ENCODE peak calls at places on chromosomes 12 and 14, in four cellular contexts. One of them, this sample, is unnamed.

GRCh38 chr14:54219281-54220121 is 177.3 kb upstream of the CDKN3 start:
- DNase-seq in cardiac muscle cell: no peak
- DNase-seq in IMR-90: no peak
- DNase-seq in endothelial cell of umbilical vein: no peak
- DNase-seq in this sample: no peak

GRCh38 chr14:88849717-88850116 is 25.3 kb downstream of the TTC8 start:
- DNase-seq in cardiac muscle cell: peak; percentile 43
- DNase-seq in IMR-90: no peak
- DNase-seq in endothelial cell of umbilical vein: no peak
- DNase-seq in this sample: no peak

GRCh38 chr14:89673499-89674225 is 256.6 kb upstream of the FOXN3 start:
- DNase-seq in cardiac muscle cell: peak; percentile 34
- DNase-seq in IMR-90: peak; percentile 66
- DNase-seq in endothelial cell of umbilical vein: no peak
- DNase-seq in this sample: no peak

GRCh38 chr12:66083766-66084165 is 46.8 kb downstream of the LLPH start:
- DNase-seq in cardiac muscle cell: no peak
- DNase-seq in IMR-90: no peak
- DNase-seq in endothelial cell of umbilical vein: no peak
- DNase-seq in this sample: no peak

GRCh38 chr12:42482820-42483533 is 106.6 kb downstream of the PRICKLE1 start:
- DNase-seq in cardiac muscle cell: peak; percentile 79
- DNase-seq in IMR-90: peak; percentile 65
- DNase-seq in endothelial cell of umbilical vein: peak; percentile 78
- DNase-seq in this sample: peak; percentile 72

GRCh38 chr12:12976366-12976765 is 23.7 kb downstream of the HEBP1 start:
- DNase-seq in cardiac muscle cell: peak; percentile 91
- DNase-seq in IMR-90: peak; percentile 96
- DNase-seq in endothelial cell of umbilical vein: peak; percentile 46
- DNase-seq in this sample: no peak

GRCh38 chr12:102631274-102631673 is 150.9 kb upstream of the IGF1 start:
- DNase-seq in cardiac muscle cell: peak; percentile 39
- DNase-seq in IMR-90: peak; percentile 82
- DNase-seq in endothelial cell of umbilical vein: no peak
- DNase-seq in this sample: no peak

GRCh38 chr14:67276131-67276530 is 34.9 kb downstream of the PALS1 start:
- DNase-seq in cardiac muscle cell: no peak
- DNase-seq in IMR-90: no peak
- DNase-seq in endothelial cell of umbilical vein: peak; percentile 21
- DNase-seq in this sample: no peak

GRCh38 chr14:60514378-60515243 is 5.7 kb downstream of the SIX6 start:
- DNase-seq in cardiac muscle cell: peak; percentile 6
- DNase-seq in IMR-90: no peak
- DNase-seq in endothelial cell of umbilical vein: no peak
- DNase-seq in this sample: no peak
- H3K4me3 ChIP-seq in cardiac muscle cell: peak overlapping the region; percentile 33
- H3K4me3 ChIP-seq in IMR-90: peak overlapping the region; percentile 39
- H3K4me3 ChIP-seq in endothelial cell of umbilical vein: peak overlapping the region; percentile 13
- H3K4me3 ChIP-seq in this sample: no peak overlapping the region

GRCh38 chr12:1590083-1590979 is 4.0 kb downstream of the FBXL14 start:
- DNase-seq in cardiac muscle cell: peak; percentile 85
- DNase-seq in IMR-90: peak; percentile 63
- DNase-seq in endothelial cell of umbilical vein: no peak
- DNase-seq in this sample: no peak
- H3K4me1 ChIP-seq in cardiac muscle cell: peaks cover 55% of the 10 kb centered on the region
- H3K4me1 ChIP-seq in IMR-90: peaks cover 24% of the 10 kb centered on the region
- H3K4me1 ChIP-seq in endothelial cell of umbilical vein: peaks cover 38% of the 10 kb centered on the region
- H3K4me1 ChIP-seq in this sample: peaks cover 30% of the 10 kb centered on the region

DNA sequence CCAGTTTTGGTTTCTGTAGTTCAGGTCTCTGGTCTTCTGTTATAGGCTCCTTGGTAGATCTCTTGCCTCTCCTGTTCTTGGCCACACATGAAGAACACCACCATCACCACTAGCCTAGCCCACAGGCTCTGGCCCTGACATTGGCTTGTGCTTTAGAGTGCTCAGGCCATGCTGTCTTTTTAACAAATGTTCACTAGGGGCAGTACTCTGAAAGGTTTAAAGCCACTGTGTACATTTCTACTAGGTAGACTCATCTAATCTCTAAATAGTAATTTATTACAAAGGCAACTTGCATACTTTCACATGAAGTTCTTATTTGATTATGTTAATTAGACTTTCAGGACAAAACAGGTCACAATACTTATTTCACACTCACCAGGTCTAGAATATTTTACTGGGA is 38.3 kb downstream of the PDE6H start:
- DNase-seq in cardiac muscle cell: no peak
- DNase-seq in IMR-90: no peak
- DNase-seq in endothelial cell of umbilical vein: no peak
- DNase-seq in this sample: peak; percentile 14
- TF ChIP-seq CTCF in cardiac muscle cell: no peak
- TF ChIP-seq CTCF in IMR-90: no peak
- TF ChIP-seq CTCF in endothelial cell of umbilical vein: no peak
- TF ChIP-seq CTCF in this sample: peak; percentile 56

GRCh38 chr12:90366286-90366685 is 588.7 kb downstream of the CCER1 start:
- DNase-seq in cardiac muscle cell: peak; percentile 73
- DNase-seq in IMR-90: peak; percentile 36
- DNase-seq in endothelial cell of umbilical vein: peak; percentile 63
- DNase-seq in this sample: no peak
- H3K4me3 ChIP-seq in cardiac muscle cell: no peak overlapping the region
- H3K4me3 ChIP-seq in IMR-90: no peak overlapping the region
- H3K4me3 ChIP-seq in endothelial cell of umbilical vein: no peak overlapping the region
- H3K4me3 ChIP-seq in this sample: no peak overlapping the region

DNA sequence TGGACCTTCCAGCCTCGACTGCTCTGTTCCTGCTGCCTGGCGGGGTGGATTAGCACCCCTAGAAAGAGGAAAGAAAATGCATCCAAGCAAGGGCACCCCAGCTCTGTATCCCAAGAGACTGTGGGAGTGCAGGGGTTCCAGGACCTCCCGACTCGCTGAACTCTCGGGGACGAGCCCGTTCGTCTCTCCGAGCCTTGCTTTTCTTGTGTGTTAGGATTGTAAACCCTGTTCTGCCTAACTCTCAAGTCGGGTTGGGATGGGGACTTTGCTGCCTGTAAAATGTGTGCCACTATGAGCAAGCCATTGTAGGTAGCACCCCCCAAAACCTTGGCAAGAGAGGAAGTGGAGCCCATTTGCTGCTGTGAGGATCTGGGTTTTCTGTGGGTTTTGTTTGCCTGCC is 73.2 kb upstream of the VRK1 start:
- DNase-seq in cardiac muscle cell: no peak
- DNase-seq in IMR-90: no peak
- DNase-seq in endothelial cell of umbilical vein: no peak
- DNase-seq in this sample: no peak
- H3K4me1 ChIP-seq in cardiac muscle cell: no peaks in the 10 kb centered on the region
- H3K4me1 ChIP-seq in IMR-90: no peaks in the 10 kb centered on the region
- H3K4me1 ChIP-seq in endothelial cell of umbilical vein: no peaks in the 10 kb centered on the region
- H3K4me1 ChIP-seq in this sample: no peaks in the 10 kb centered on the region

GRCh38 chr14:99441918-99442317 is 38.7 kb downstream of the SETD3 start:
- DNase-seq in cardiac muscle cell: no peak
- DNase-seq in IMR-90: no peak
- DNase-seq in endothelial cell of umbilical vein: no peak
- DNase-seq in this sample: no peak

GRCh38 chr14:99440278-99440677 is 40.4 kb downstream of the SETD3 start:
- DNase-seq in cardiac muscle cell: no peak
- DNase-seq in IMR-90: no peak
- DNase-seq in endothelial cell of umbilical vein: no peak
- DNase-seq in this sample: no peak

GRCh38 chr14:99445916-99446315 is 34.7 kb downstream of the SETD3 start:
- DNase-seq in cardiac muscle cell: no peak
- DNase-seq in IMR-90: no peak
- DNase-seq in endothelial cell of umbilical vein: no peak
- DNase-seq in this sample: no peak

GRCh38 chr14:99437706-99438105 is 43.0 kb downstream of the SETD3 start:
- DNase-seq in cardiac muscle cell: no peak
- DNase-seq in IMR-90: no peak
- DNase-seq in endothelial cell of umbilical vein: no peak
- DNase-seq in this sample: no peak

DNA sequence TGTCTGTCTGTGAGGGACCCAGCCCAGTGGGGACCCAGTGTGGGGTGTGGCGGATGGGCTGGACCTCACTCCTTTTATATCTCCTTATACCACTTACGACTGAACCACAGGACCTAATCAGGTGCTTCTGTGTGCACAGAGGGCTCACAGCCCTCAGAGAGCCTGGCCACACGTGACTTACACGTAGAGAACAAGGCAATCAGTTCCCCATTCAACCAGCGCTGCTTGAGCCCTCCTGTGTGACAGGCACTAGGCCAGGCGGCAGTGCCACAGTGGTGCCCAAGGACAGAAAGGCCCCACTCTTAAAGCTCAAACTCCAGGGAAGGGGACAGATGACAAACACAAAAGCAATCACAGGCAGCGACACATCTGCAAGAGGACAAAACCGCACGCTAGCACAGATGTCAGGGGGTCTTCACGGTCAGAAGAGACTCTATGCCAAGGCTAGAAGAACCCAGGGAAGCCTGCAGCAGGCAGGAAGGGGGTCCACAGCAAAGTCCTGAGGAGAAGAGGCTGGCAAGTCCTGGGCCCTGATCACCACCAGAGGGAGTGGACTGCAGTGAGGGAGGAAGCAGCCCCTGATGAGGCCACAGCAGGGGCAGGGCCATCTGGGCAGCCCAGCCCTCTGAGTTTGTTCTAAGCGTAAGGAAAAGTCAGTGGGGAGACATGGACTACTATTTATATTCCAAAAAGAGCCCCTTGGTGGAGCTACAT is 39.3 kb downstream of the SETD3 start:
- DNase-seq in cardiac muscle cell: peak; percentile 9
- DNase-seq in IMR-90: no peak
- DNase-seq in endothelial cell of umbilical vein: no peak
- DNase-seq in this sample: no peak
- TF ChIP-seq CTCF in cardiac muscle cell: peak; percentile 16
- TF ChIP-seq CTCF in IMR-90: peak; percentile 19
- TF ChIP-seq CTCF in endothelial cell of umbilical vein: peak; percentile 18
- TF ChIP-seq CTCF in this sample: no peak

GRCh38 chr12:112851024-112851777 is 55.6 kb upstream of the OAS1 start:
- DNase-seq in cardiac muscle cell: no peak
- DNase-seq in IMR-90: no peak
- DNase-seq in endothelial cell of umbilical vein: no peak
- DNase-seq in this sample: no peak

GRCh38 chr12:112848972-112849371 is 57.4 kb downstream of the RPH3A start:
- DNase-seq in cardiac muscle cell: no peak
- DNase-seq in IMR-90: no peak
- DNase-seq in endothelial cell of umbilical vein: no peak
- DNase-seq in this sample: no peak

GRCh38 chr12:112848338-112848715 is 56.8 kb downstream of the RPH3A start:
- DNase-seq in cardiac muscle cell: no peak
- DNase-seq in IMR-90: no peak
- DNase-seq in endothelial cell of umbilical vein: no peak
- DNase-seq in this sample: no peak

GRCh38 chr12:112852127-112852526 is 54.6 kb upstream of the OAS1 start:
- DNase-seq in cardiac muscle cell: no peak
- DNase-seq in IMR-90: no peak
- DNase-seq in endothelial cell of umbilical vein: no peak
- DNase-seq in this sample: no peak

DNA sequence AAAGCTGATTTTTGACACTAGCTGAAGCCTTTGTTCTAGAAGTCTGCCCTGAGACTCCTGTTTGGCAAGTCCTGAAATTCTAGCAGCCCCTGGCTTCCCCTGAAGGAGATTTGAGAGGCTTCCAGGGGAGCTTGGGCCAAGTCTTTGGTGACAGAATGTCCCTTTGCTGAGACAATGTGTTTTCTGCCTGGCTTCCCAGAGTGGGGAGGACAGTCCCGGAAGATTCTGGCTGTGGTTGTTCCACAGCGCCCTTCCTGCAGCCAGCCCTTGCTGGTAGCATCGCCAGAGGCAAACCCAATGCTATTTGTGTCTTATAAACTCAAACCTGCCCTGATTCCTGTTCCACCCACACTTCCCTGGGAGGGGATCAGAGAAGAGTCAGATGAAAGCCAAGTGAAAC is 56.4 kb upstream of the OAS1 start:
- DNase-seq in cardiac muscle cell: no peak
- DNase-seq in IMR-90: no peak
- DNase-seq in endothelial cell of umbilical vein: no peak
- DNase-seq in this sample: no peak
- H3K4me3 ChIP-seq in cardiac muscle cell: no peak overlapping the region
- H3K4me3 ChIP-seq in IMR-90: no peak overlapping the region
- H3K4me3 ChIP-seq in endothelial cell of umbilical vein: no peak overlapping the region
- H3K4me3 ChIP-seq in this sample: no peak overlapping the region

GRCh38 chr12:25271486-25272098 is 20.9 kb upstream of the KRAS start:
- DNase-seq in cardiac muscle cell: no peak
- DNase-seq in IMR-90: no peak
- DNase-seq in endothelial cell of umbilical vein: no peak
- DNase-seq in this sample: no peak

GRCh38 chr12:25272937-25273526 is 22.3 kb upstream of the KRAS start:
- DNase-seq in cardiac muscle cell: no peak
- DNase-seq in IMR-90: no peak
- DNase-seq in endothelial cell of umbilical vein: no peak
- DNase-seq in this sample: no peak

GRCh38 chr12:25264862-25265261 is 14.1 kb upstream of the KRAS start:
- DNase-seq in cardiac muscle cell: no peak
- DNase-seq in IMR-90: no peak
- DNase-seq in endothelial cell of umbilical vein: no peak
- DNase-seq in this sample: no peak

GRCh38 chr12:25266522-25266921 is 15.8 kb upstream of the KRAS start:
- DNase-seq in cardiac muscle cell: peak; percentile 20
- DNase-seq in IMR-90: peak; percentile 19
- DNase-seq in endothelial cell of umbilical vein: no peak
- DNase-seq in this sample: no peak

DNA sequence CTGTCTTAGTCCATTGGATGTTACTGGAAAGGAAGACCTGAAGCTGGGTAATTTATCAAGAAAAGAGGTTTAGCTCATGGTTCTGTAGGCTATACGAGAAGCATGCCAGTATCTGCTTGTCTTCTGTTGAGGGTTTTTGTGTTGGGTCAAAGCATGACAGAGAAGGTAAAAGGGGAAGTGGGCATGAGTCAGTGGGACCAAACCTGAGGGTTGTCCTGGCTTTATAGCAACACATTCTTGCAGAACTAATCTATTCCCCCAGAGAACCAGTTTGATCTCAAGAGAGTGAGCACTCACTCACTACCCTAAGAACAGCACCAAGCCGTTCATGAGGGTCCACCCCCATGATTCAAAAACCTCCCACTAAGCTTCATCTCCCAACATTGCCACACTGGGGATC is 19.0 kb upstream of the KRAS start:
- DNase-seq in cardiac muscle cell: no peak
- DNase-seq in IMR-90: no peak
- DNase-seq in endothelial cell of umbilical vein: no peak
- DNase-seq in this sample: no peak
- H3K4me1 ChIP-seq in cardiac muscle cell: no peaks in the 10 kb centered on the region
- H3K4me1 ChIP-seq in IMR-90: peaks cover 2% of the 10 kb centered on the region
- H3K4me1 ChIP-seq in endothelial cell of umbilical vein: no peaks in the 10 kb centered on the region
- H3K4me1 ChIP-seq in this sample: no peaks in the 10 kb centered on the region

This sample was measured in Caco-2.